ENCODE peak calls at places on chromosomes 3 and 15, in eight cellular contexts. B is kidney tubule cell, U is brain pericyte, C is HTR-8/SVneo, D is NAMALWA, A is AG09319, H is AG09309, R is fibroblast of the conjunctiva. Y is an unnamed sample.

GRCh38 chr3:64094713-64095079 is 71.4 kb upstream of the PSMD6 start:
- DNase-seq in H (no peak), D (no peak), C (no peak), U (no peak), B (no peak), R (no peak), A (no peak), Y (no peak)

GRCh38 chr3:11847607-11848006 is 922 bp upstream of the TAMM41 start:
- DNase-seq in A (no peak), H (no peak), R (no peak), U (no peak), B (peak), C (no peak), D (peak), Y (no peak)

GRCh38 chr3:156390846-156391245 is 164.1 kb downstream of the SSR3 start:
- DNase-seq in A (no peak), H (no peak), B (no peak), R (no peak), C (no peak), U (no peak), D (no peak), Y (no peak)

GRCh38 chr3:184380210-184380626 is 364 bp downstream of the CHRD start:
- DNase-seq in H (no peak), U (no peak), C (peak), R (no peak), B (peak), D (no peak), A (no peak), Y (no peak)

GRCh38 chr3:17795733-17796132 is 53.3 kb upstream of the TBC1D5 start:
- DNase-seq in R (no peak), D (no peak), U (no peak), B (no peak), H (no peak), A (no peak), C (no peak), Y (no peak)

GRCh38 chr15:66865622-66866611 is 163.9 kb downstream of the SMAD6 start:
- DNase-seq in H (no peak), B (no peak), U (no peak), D (peak), A (no peak), R (no peak), C (no peak), Y (no peak)

GRCh38 chr3:19972056-19972455 is 25.2 kb downstream of the RAB5A start:
- DNase-seq in D (no peak), H (peak), A (peak), R (no peak), C (no peak), U (no peak), B (peak), Y (no peak)

GRCh38 chr3:53744351-53744750 is 101.9 kb downstream of the CHDH start:
- DNase-seq in U (no peak), D (no peak), C (no peak), A (no peak), R (no peak), B (peak), H (no peak), Y (no peak)

GRCh38 chr3:197554562-197555280 is 1.0 kb downstream of the BDH1 start:
- DNase-seq in R (peak), D (peak), C (peak), H (peak), A (peak), U (peak), B (peak), Y (peak)

GRCh38 chr3:100329800-100330489 is 4.6 kb upstream of the NIT2 start:
- DNase-seq in H (no peak), B (no peak), D (no peak), A (no peak), R (no peak), C (no peak), U (no peak), Y (no peak)

GRCh38 chr15:95175914-95176658 is 944.7 kb downstream of the MCTP2 start:
- DNase-seq in D (no peak), H (no peak), C (no peak), B (no peak), U (no peak), R (peak), A (no peak), Y (no peak)

GRCh38 chr3:42115223-42115622 is 24.1 kb downstream of the TRAK1 start:
- DNase-seq in R (no peak), U (no peak), A (no peak), H (no peak), D (no peak), B (peak), C (no peak), Y (no peak)

GRCh38 chr15:85646538-85647091 is 148.1 kb downstream of the KLHL25 start:
- DNase-seq in A (no peak), H (peak), C (no peak), R (no peak), U (no peak), B (peak), D (no peak), Y (no peak)

GRCh38 chr3:63251499-63251898 is 26.6 kb upstream of the SYNPR start:
- DNase-seq in B (no peak), A (no peak), C (no peak), H (no peak), R (no peak), D (no peak), U (no peak), Y (no peak)

GRCh38 chr15:67225336-67225735 is 29.1 kb downstream of the AAGAB start:
- DNase-seq in A (no peak), B (no peak), C (no peak), U (no peak), H (peak), D (no peak), R (peak), Y (no peak)

GRCh38 chr15:39700301-39700700 is 82.3 kb downstream of the FSIP1 start:
- DNase-seq in B (no peak), R (no peak), H (no peak), A (no peak), D (no peak), U (no peak), C (no peak), Y (no peak)

GRCh38 chr15:94105760-94106159 is 125.6 kb upstream of the MCTP2 start:
- DNase-seq in D (no peak), C (no peak), U (no peak), R (no peak), H (no peak), A (no peak), B (peak), Y (no peak)

GRCh38 chr15:63288778-63289378 is 11.5 kb downstream of the APH1B start:
- DNase-seq in R (peak), D (peak), B (peak), U (no peak), A (peak), C (peak), H (no peak), Y (no peak)

GRCh38 chr15:34013746-34014145 is 25.3 kb downstream of the AVEN start:
- DNase-seq in B (no peak), C (no peak), A (no peak), D (no peak), H (no peak), R (no peak), U (no peak), Y (no peak)

GRCh38 chr3:38139652-38140051 is 1.2 kb downstream of the MYD88 start:
- DNase-seq in R (no peak), U (no peak), H (no peak), B (no peak), A (no peak), C (no peak), D (no peak), Y (no peak)

Y was measured in HFF-Myc.